ENCODE peak calls at places on chromosome 13, in seven cellular contexts. P is K562, L is HepG2, F is SK-N-SH, E is GM12891, U is H1, R is GM12878. Y is an unnamed sample.

GRCh38 chr13:35771898-35772297 is 295.4 kb upstream of the MAB21L1 start:
- DNase-seq in P (no peak), L (no peak), F (no peak), E (no peak), U (peak), R (no peak), Y (no peak)

GRCh38 chr13:32989331-32989730 is 26.9 kb upstream of the KL start:
- DNase-seq in P (no peak), L (no peak), F (no peak), E (no peak), U (no peak), R (no peak), Y (no peak)

GRCh38 chr13:98105929-98106336 is 37.0 kb upstream of the FARP1 start:
- DNase-seq in P (peak), L (peak), F (no peak), E (no peak), U (no peak), R (no peak), Y (no peak)

GRCh38 chr13:113608967-113609533 is 24.5 kb downstream of the TFDP1 start:
- DNase-seq in P (no peak), L (no peak), F (no peak), E (no peak), U (no peak), R (no peak), Y (no peak)

GRCh38 chr13:45339867-45340266 is 1.1 kb downstream of the TPT1 start:
- DNase-seq in P (no peak), L (no peak), F (no peak), E (no peak), U (no peak), R (no peak), Y (no peak)

GRCh38 chr13:91804724-91805123 is 406.3 kb downstream of the GPC5 start:
- DNase-seq in P (no peak), L (no peak), F (peak), E (no peak), U (no peak), R (no peak), Y (no peak)

GRCh38 chr13:104650426-104650825 is 1584.2 kb upstream of the SLC10A2 start:
- DNase-seq in P (no peak), L (no peak), F (no peak), E (no peak), U (no peak), R (no peak), Y (no peak)

GRCh38 chr13:113742000-113742441 is 17.0 kb upstream of the TMEM255B start:
- DNase-seq in P (peak), L (peak), F (peak), E (no peak), U (no peak), R (no peak), Y (no peak)

GRCh38 chr13:73714522-73714921 is 419.7 kb downstream of the KLF12 start:
- DNase-seq in P (no peak), L (no peak), F (no peak), E (no peak), U (no peak), R (no peak), Y (no peak)

GRCh38 chr13:84417426-84417825 is 535.2 kb upstream of the SLITRK1 start:
- DNase-seq in P (no peak), L (no peak), F (no peak), E (no peak), U (no peak), R (no peak), Y (no peak)

GRCh38 chr13:59744747-59745394 is 418.9 kb downstream of the DIAPH3 start:
- DNase-seq in P (no peak), L (no peak), F (no peak), E (no peak), U (no peak), R (no peak), Y (no peak)

GRCh38 chr13:67518785-67519184 is 288.6 kb upstream of the PCDH9 start:
- DNase-seq in P (no peak), L (no peak), F (no peak), E (no peak), U (no peak), R (no peak), Y (no peak)

GRCh38 chr13:32314968-32315254 is 252 bp downstream of the ZAR1L start:
- DNase-seq in P (peak), L (peak), F (peak), E (peak), U (no peak), R (no peak), Y (no peak)

GRCh38 chr13:75404721-75405120 is 77.2 kb downstream of the TBC1D4 start:
- DNase-seq in P (no peak), L (no peak), F (no peak), E (no peak), U (no peak), R (no peak), Y (no peak)

GRCh38 chr13:27621116-27621365 is 651 bp upstream of the POLR1D start:
- DNase-seq in P (no peak), L (no peak), F (no peak), E (no peak), U (no peak), R (no peak), Y (no peak)

GRCh38 chr13:32246468-32246867 is 68.7 kb downstream of the ZAR1L start:
- DNase-seq in P (peak), L (peak), F (peak), E (peak), U (peak), R (no peak), Y (peak)

GRCh38 chr13:35675651-35676050 is 199.2 kb upstream of the MAB21L1 start:
- DNase-seq in P (no peak), L (no peak), F (no peak), E (no peak), U (no peak), R (no peak), Y (no peak)

GRCh38 chr13:64414381-64414780 is 2815.8 kb downstream of the PCDH9 start:
- DNase-seq in P (no peak), L (no peak), F (no peak), E (no peak), U (no peak), R (no peak), Y (no peak)

GRCh38 chr13:112835344-112835743 is 133.7 kb upstream of the MCF2L start:
- DNase-seq in P (no peak), L (no peak), F (no peak), E (no peak), U (no peak), R (no peak), Y (no peak)

GRCh38 chr13:74077847-74078246 is 56.4 kb downstream of the KLF12 start:
- DNase-seq in P (no peak), L (no peak), F (no peak), E (no peak), U (no peak), R (no peak), Y (no peak)

GRCh38 chr13:30216111-30216510 is 91.2 kb downstream of the KATNAL1 start:
- DNase-seq in P (no peak), L (peak), F (no peak), E (no peak), U (no peak), R (no peak), Y (no peak)

GRCh38 chr13:113357529-113357928 is 6.4 kb downstream of the GRTP1 start:
- DNase-seq in P (no peak), L (no peak), F (no peak), E (no peak), U (no peak), R (no peak), Y (no peak)

GRCh38 chr13:101331731-101332130 is 84.6 kb downstream of the NALCN start:
- DNase-seq in P (no peak), L (no peak), F (no peak), E (no peak), U (no peak), R (no peak), Y (no peak)

GRCh38 chr13:101572456-101572855 is 120.0 kb downstream of the ITGBL1 start:
- DNase-seq in P (no peak), L (no peak), F (no peak), E (no peak), U (no peak), R (no peak), Y (no peak)

GRCh38 chr13:85725433-85725832 is 73.8 kb downstream of the SLITRK6 start:
- DNase-seq in P (no peak), L (no peak), F (no peak), E (no peak), U (no peak), R (no peak), Y (no peak)

GRCh38 chr13:50189450-50189849 is 174.2 kb downstream of the KCNRG start:
- DNase-seq in P (peak), L (no peak), F (no peak), E (no peak), U (no peak), R (no peak), Y (no peak)

GRCh38 chr13:78601124-78601885 is 2.0 kb downstream of the POU4F1 start:
- DNase-seq in P (no peak), L (no peak), F (peak), E (no peak), U (no peak), R (no peak), Y (no peak)

GRCh38 chr13:75829874-75830273 is 193.7 kb downstream of the LMO7 start:
- DNase-seq in P (no peak), L (no peak), F (no peak), E (no peak), U (no peak), R (no peak), Y (no peak)

GRCh38 chr13:38826182-38826813 is 139.4 kb downstream of the FREM2 start:
- DNase-seq in P (no peak), L (no peak), F (no peak), E (no peak), U (no peak), R (no peak), Y (no peak)

GRCh38 chr13:102800145-102801041 is 1.5 kb downstream of the BIVM start:
- DNase-seq in P (peak), L (peak), F (peak), E (peak), U (no peak), R (no peak), Y (peak)

GRCh38 chr13:65336106-65336603 is 1894.0 kb downstream of the PCDH9 start:
- DNase-seq in P (no peak), L (no peak), F (no peak), E (no peak), U (no peak), R (no peak), Y (no peak)

GRCh38 chr13:70203661-70204229 is 95.5 kb upstream of the KLHL1 start:
- DNase-seq in P (no peak), L (peak), F (no peak), E (no peak), U (no peak), R (no peak), Y (no peak)

GRCh38 chr13:113672002-113672651 is 5.1 kb downstream of the GRK1 start:
- DNase-seq in P (no peak), L (no peak), F (no peak), E (no peak), U (no peak), R (no peak), Y (no peak)

GRCh38 chr13:66210677-66211076 is 1019.5 kb downstream of the PCDH9 start:
- DNase-seq in P (no peak), L (no peak), F (no peak), E (no peak), U (no peak), R (no peak), Y (no peak)

GRCh38 chr13:71577127-71577526 is 289.9 kb downstream of the DACH1 start:
- DNase-seq in P (no peak), L (no peak), F (no peak), E (no peak), U (no peak), R (no peak), Y (no peak)

GRCh38 chr13:55062662-55063061 is 2034.0 kb downstream of the OLFM4 start:
- DNase-seq in P (no peak), L (no peak), F (no peak), E (no peak), U (no peak), R (no peak), Y (no peak)

DNA sequence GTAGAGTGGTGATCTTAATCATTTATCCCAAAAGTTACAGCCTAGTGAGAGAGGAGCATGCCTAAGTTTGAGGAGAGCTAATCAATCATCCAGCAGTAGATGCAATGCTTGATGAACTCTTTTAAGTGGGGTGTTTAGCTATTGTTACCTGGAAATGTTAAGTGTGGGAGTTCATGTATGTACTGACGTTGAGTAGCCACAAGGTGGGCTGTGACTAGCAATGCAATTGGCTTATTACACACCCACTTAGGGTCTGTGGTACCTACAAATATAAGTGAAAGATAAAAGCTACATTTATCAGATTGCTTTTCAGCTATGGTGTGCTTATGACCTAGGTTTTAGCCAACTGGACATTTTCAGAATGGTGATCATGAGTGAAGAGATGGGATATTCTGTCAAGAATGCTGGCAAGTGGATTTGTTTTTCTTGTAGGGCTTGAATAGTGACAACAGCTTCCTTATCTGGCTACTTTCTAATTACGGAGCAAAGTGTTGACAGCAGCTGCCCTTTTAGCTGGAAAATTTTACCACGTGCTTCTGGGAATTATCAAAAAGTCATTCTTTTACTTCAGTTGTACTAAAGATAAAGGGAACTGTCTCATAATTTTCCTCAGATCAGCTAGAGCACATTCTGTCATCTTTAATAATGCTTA is 170.6 kb downstream of the POSTN start:
- DNase-seq in P (no peak), L (no peak), F (no peak), E (no peak), U (no peak), R (no peak), Y (no peak)
- TF ChIP-seq TAF1 in P (no peak), L (no peak), F (no peak), E (no peak), U (no peak), R (no peak), Y (no peak)

DNA sequence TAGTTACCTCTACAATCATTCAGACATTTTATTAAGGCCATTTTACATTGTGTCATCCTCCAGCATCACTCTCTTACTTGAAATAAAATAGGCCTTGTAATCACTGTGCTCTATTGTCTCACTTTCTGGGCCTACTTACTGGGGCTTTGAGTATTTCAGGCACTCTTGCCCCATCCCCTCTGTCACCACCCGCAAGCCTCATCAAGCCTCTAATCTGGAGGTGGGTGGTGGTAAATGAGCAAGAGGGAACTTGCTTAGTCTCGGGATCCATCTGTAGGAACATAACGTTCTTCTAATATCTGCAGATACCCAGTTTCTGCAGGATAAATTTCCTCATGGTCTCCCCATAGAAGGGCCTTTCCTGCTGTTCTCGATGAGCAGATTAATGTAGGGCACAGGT is 19.4 kb upstream of the GPR18 start:
- DNase-seq in P (no peak), L (no peak), F (no peak), E (no peak), U (no peak), R (no peak), Y (no peak)
- TF ChIP-seq POLR2AphosphoS5 in P (no peak), L (no peak), F (no peak), E (no peak), U (no peak), R (no peak), Y (no peak)

GRCh38 chr13:99339230-99339721 is 32.1 kb upstream of the GPR183 start:
- DNase-seq in P (no peak), L (no peak), F (no peak), E (no peak), U (no peak), R (no peak), Y (no peak)
- TF ChIP-seq TAF1 in P (no peak), L (no peak), F (no peak), E (no peak), U (no peak), R (no peak), Y (no peak)

GRCh38 chr13:96678801-96679200 is 315.5 kb downstream of the OXGR1 start:
- DNase-seq in P (no peak), L (no peak), F (no peak), E (no peak), U (no peak), R (no peak), Y (no peak)

GRCh38 chr13:96686286-96686685 is 308.0 kb downstream of the OXGR1 start:
- DNase-seq in P (no peak), L (no peak), F (no peak), E (no peak), U (no peak), R (no peak), Y (no peak)

GRCh38 chr13:96680898-96681297 is 313.4 kb downstream of the OXGR1 start:
- DNase-seq in P (no peak), L (no peak), F (no peak), E (no peak), U (no peak), R (no peak), Y (no peak)

GRCh38 chr13:96684472-96684871 is 309.8 kb downstream of the OXGR1 start:
- DNase-seq in P (no peak), L (no peak), F (no peak), E (no peak), U (no peak), R (no peak), Y (no peak)
- TF ChIP-seq POLR2AphosphoS5 in P (no peak), L (no peak), F (no peak), E (no peak), U (no peak), R (no peak), Y (no peak)

GRCh38 chr13:20519887-20520286 is 5.8 kb downstream of the CRYL1 start:
- DNase-seq in P (no peak), L (no peak), F (no peak), E (no peak), U (no peak), R (no peak), Y (no peak)

GRCh38 chr13:20518652-20519051 is 7.0 kb downstream of the CRYL1 start:
- DNase-seq in P (no peak), L (no peak), F (no peak), E (no peak), U (no peak), R (no peak), Y (no peak)

GRCh38 chr13:20512042-20512683 is 13.5 kb downstream of the CRYL1 start:
- DNase-seq in P (no peak), L (no peak), F (peak), E (no peak), U (no peak), R (no peak), Y (no peak)

GRCh38 chr13:20514866-20515265 is 10.8 kb downstream of the CRYL1 start:
- DNase-seq in P (no peak), L (no peak), F (no peak), E (no peak), U (no peak), R (no peak), Y (no peak)
- TF ChIP-seq TAF1 in P (no peak), L (no peak), F (no peak), E (no peak), U (no peak), R (no peak), Y (no peak)

DNA sequence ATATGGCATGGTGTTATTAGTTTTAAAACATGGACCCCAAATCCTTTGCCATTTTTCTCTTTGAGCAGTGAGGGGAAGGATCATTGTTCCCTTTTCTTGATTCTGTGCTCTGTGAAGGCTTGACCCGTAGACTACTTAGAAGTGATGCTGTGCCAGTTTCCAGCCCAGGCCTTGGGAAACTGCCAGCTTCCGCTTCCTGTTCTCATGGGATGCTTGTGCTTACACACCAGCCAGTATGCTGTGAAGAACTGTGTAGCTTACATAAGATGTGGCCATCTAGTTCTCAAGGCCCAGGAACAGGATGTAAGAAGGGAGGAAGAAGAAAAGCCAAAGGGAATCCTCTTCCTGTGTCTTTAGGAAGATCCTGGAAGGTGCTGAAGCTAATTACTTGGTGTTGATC is 180.9 kb downstream of the PCCA start:
- DNase-seq in P (no peak), L (no peak), F (no peak), E (no peak), U (no peak), R (no peak), Y (no peak)
- TF ChIP-seq POLR2AphosphoS5 in P (no peak), L (no peak), F (no peak), E (no peak), U (no peak), R (no peak), Y (no peak)

GRCh38 chr13:90107658-90108057 is 1239.8 kb upstream of the MIR17HG start:
- DNase-seq in P (no peak), L (no peak), F (no peak), E (no peak), U (no peak), R (no peak), Y (no peak)

GRCh38 chr13:90104764-90105163 is 1242.7 kb upstream of the MIR17HG start:
- DNase-seq in P (no peak), L (no peak), F (no peak), E (no peak), U (no peak), R (no peak), Y (no peak)

GRCh38 chr13:90105276-90105675 is 1242.2 kb upstream of the MIR17HG start:
- DNase-seq in P (no peak), L (no peak), F (no peak), E (no peak), U (no peak), R (no peak), Y (no peak)

GRCh38 chr13:90103099-90103784 is 1244.2 kb upstream of the MIR17HG start:
- DNase-seq in P (no peak), L (no peak), F (no peak), E (no peak), U (no peak), R (no peak), Y (no peak)

GRCh38 chr13:90105881-90106496 is 1241.5 kb upstream of the MIR17HG start:
- DNase-seq in P (no peak), L (no peak), F (no peak), E (no peak), U (no peak), R (no peak), Y (no peak)
- TF ChIP-seq TAF1 in P (no peak), L (no peak), F (no peak), E (no peak), U (no peak), R (no peak), Y (no peak)

Y was measured in GM12892.